ENCODE peak calls at places on chromosomes 1 and 21, in five cellular contexts. L, U, K, D and X are unnamed samples.
A peak's percentile ranks its signal among the peaks of the same experiment; 100 is the strongest.

GRCh38 chr1:6445062-6445763 is 20.6 kb downstream of the ESPN start:
- DNase-seq in L (peak; percentile 35), U (peak; percentile 60), K (peak; percentile 74), D (peak; percentile 39), X (peak; percentile 41)

GRCh38 chr1:92441316-92442311 is 45.1 kb downstream of the GFI1 start:
- DNase-seq in L (no peak), U (peak; percentile 60), K (peak; percentile 96), D (peak; percentile 22), X (no peak)

GRCh38 chr1:80448081-80448480 is 1352.7 kb upstream of the ADGRL2 start:
- DNase-seq in L (no peak), U (no peak), K (no peak), D (no peak), X (no peak)

GRCh38 chr1:78718566-78718965 is 68.9 kb downstream of the IFI44 start:
- DNase-seq in L (peak; percentile 6), U (no peak), K (no peak), D (no peak), X (no peak)

GRCh38 chr1:93756656-93757055 is 75.0 kb upstream of the BCAR3 start:
- DNase-seq in L (no peak), U (no peak), K (no peak), D (no peak), X (no peak)

GRCh38 chr1:170791941-170792340 is 128.0 kb downstream of the PRRX1 start:
- DNase-seq in L (no peak), U (no peak), K (no peak), D (no peak), X (no peak)

GRCh38 chr21:35116777-35117176 is 67.7 kb upstream of the RUNX1 start:
- DNase-seq in L (no peak), U (no peak), K (no peak), D (no peak), X (no peak)

GRCh38 chr1:52674497-52675384 is 23.4 kb downstream of the COA7 start:
- DNase-seq in L (peak; percentile 53), U (no peak), K (no peak), D (peak; percentile 79), X (peak; percentile 93)

GRCh38 chr1:161952603-161953172 is 71.0 kb downstream of the OLFML2B start:
- DNase-seq in L (no peak), U (no peak), K (no peak), D (no peak), X (no peak)

GRCh38 chr1:181482521-181483083 is 715 bp upstream of the CACNA1E start:
- DNase-seq in L (no peak), U (peak; percentile 12), K (no peak), D (peak; percentile 39), X (peak; percentile 58)

GRCh38 chr1:230136453-230137327 is 69.7 kb downstream of the GALNT2 start:
- DNase-seq in L (no peak), U (no peak), K (no peak), D (no peak), X (no peak)

GRCh38 chr1:214514032-214514818 is 37.2 kb downstream of the PTPN14 start:
- DNase-seq in L (peak; percentile 37), U (no peak), K (no peak), D (no peak), X (peak; percentile 39)

GRCh38 chr1:147109041-147109440 is 63.2 kb downstream of the PRKAB2 start:
- DNase-seq in L (no peak), U (no peak), K (no peak), D (no peak), X (no peak)

GRCh38 chr1:159076753-159077656 is at the start of gene AIM2:
- DNase-seq in L (no peak), U (no peak), K (no peak), D (peak; percentile 82), X (peak; percentile 85)
- TF ChIP-seq MYC in L (no peak), U (no peak), K (no peak), D (peak; percentile 58), X (peak; percentile 53)

GRCh38 chr1:212594640-212595039 is 13.9 kb upstream of the ATF3 start:
- DNase-seq in L (no peak), U (no peak), K (no peak), D (no peak), X (no peak)

GRCh38 chr1:212595229-212595628 is 13.3 kb upstream of the ATF3 start:
- DNase-seq in L (no peak), U (no peak), K (no peak), D (no peak), X (no peak)

GRCh38 chr1:212595787-212596714 is 12.5 kb upstream of the ATF3 start:
- DNase-seq in L (peak; percentile 96), U (peak; percentile 85), K (peak; percentile 73), D (peak; percentile 67), X (peak; percentile 23)

GRCh38 chr1:212597495-212597894 is 11.1 kb upstream of the ATF3 start:
- DNase-seq in L (no peak), U (no peak), K (no peak), D (no peak), X (no peak)

GRCh38 chr1:212596798-212597197 is 11.8 kb upstream of the ATF3 start:
- DNase-seq in L (no peak), U (no peak), K (no peak), D (no peak), X (no peak)
- TF ChIP-seq MAX in L (no peak), U (no peak), K (no peak), D (no peak), X (no peak)

GRCh38 chr21:46645840-46646239 is 10.4 kb downstream of the PRMT2 start:
- DNase-seq in L (no peak), U (no peak), K (no peak), D (no peak), X (no peak)

GRCh38 chr21:46643379-46644177 is 8.1 kb downstream of the PRMT2 start:
- DNase-seq in L (no peak), U (no peak), K (no peak), D (no peak), X (no peak)

GRCh38 chr21:46648539-46648938 is 13.1 kb downstream of the PRMT2 start:
- DNase-seq in L (no peak), U (no peak), K (no peak), D (no peak), X (no peak)

GRCh38 chr21:46649356-46649755 is 13.9 kb downstream of the PRMT2 start:
- DNase-seq in L (no peak), U (no peak), K (no peak), D (no peak), X (no peak)

GRCh38 chr21:46646541-46647154 is 11.2 kb downstream of the PRMT2 start:
- DNase-seq in L (no peak), U (no peak), K (no peak), D (no peak), X (no peak)
- TF ChIP-seq MYC in L (no peak), U (no peak), K (no peak), D (no peak), X (no peak)

GRCh38 chr1:182604128-182604834 is at the start of gene RGS16:
- DNase-seq in L (peak; percentile 66), U (peak; percentile 76), K (no peak), D (peak; percentile 99), X (peak; percentile 96)
- TF ChIP-seq MAX in L (peak; percentile 49), U (peak; percentile 93), K (no peak), D (peak; percentile 97), X (peak; percentile 81)

GRCh38 chr1:225921734-225922709 is 2.0 kb downstream of the PYCR2 start:
- DNase-seq in L (no peak), U (no peak), K (no peak), D (no peak), X (no peak)

GRCh38 chr1:225918280-225918679 is 5.8 kb downstream of the PYCR2 start:
- DNase-seq in L (no peak), U (no peak), K (no peak), D (no peak), X (no peak)

GRCh38 chr1:225917536-225917935 is 6.5 kb downstream of the PYCR2 start:
- DNase-seq in L (no peak), U (peak; percentile 42), K (no peak), D (no peak), X (no peak)

GRCh38 chr1:225923381-225923691 is 714 bp downstream of the PYCR2 start:
- DNase-seq in L (no peak), U (no peak), K (peak; percentile 15), D (peak; percentile 45), X (no peak)

GRCh38 chr1:225919906-225920305 is 4.1 kb downstream of the PYCR2 start:
- DNase-seq in L (peak; percentile 95), U (no peak), K (no peak), D (no peak), X (no peak)
- TF ChIP-seq MYC in L (no peak), U (no peak), K (no peak), D (no peak), X (no peak)

DNA sequence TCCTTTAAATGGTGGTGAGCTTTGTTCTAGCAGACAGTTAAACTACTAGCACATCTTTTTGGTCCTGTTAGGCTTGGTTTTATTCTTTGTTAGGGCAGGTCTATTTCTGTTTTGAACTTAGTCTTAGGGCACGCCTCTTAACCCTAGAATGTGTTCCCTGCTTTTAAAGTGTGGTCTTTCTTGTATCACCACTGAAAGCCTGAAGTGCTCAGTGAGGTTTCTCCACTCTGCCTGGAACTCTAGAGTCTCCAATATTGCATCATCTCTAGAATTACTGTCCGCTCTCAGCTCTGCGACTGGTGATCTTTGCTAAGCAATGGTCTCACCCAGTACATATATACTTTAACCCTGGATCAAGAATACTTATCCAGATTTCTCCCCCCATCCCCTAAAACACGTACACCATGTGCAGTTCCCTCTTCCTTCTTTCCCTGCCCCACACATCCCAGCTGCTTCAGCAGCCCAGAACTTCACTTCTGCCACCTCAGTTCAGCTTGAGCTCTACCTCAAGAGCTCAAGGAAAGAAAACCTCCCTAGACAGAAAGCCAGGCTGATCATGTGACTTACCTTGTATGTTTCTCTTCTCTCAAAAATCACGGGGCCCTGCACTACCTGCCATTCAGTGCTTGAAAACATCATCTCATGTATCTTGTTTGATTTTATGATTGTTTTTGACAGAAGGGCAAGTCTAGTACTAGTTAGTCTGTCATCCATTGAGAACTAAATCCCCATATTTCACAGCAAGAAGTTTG is 59.9 kb downstream of the TENT5C start:
- DNase-seq in L (no peak), U (no peak), K (no peak), D (no peak), X (peak; percentile 28)
- TF ChIP-seq MAX in L (no peak), U (no peak), K (no peak), D (no peak), X (no peak)

DNA sequence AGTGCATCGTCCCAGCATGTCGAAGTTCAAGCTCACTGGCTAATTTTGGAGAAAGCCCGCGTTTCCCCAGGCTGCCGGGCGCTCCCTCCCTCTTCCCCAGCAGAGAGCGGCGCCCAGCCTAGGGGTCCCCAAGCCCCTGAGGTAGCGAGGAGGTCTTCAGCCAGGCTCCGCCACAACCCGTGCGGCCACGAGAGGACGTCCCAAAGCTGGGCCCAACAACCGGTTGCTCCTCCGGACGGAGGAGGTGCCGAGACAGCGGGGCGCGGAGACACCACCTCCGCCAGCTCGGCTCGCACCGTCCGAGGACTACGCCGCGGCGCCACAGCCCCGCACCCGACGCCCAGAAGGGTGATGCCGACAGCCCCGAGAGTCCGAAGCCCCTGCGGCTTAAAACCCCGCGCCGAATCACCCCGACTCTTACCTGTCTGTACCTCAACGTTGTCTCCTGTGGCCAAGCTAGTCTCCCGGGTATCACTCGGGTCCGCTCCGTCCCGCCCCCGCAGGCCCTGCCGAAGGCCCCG is at the start of gene DENND2C:
- DNase-seq in L (no peak), U (no peak), K (no peak), D (no peak), X (peak; percentile 66)
- TF ChIP-seq MYC in L (no peak), U (no peak), K (no peak), D (no peak), X (no peak)